ENCODE peak calls at places on chromosomes 7 and 10, in five cellular contexts. D is suprapubic skin, N is bronchial epithelial cell, Q is fibroblast of villous mesenchyme, W is stomach. T is an unnamed sample.

GRCh38 chr10:114674321-114674720 is 16.2 kb upstream of the ABLIM1 start:
- DNase-seq in D (no peak), N (no peak), Q (no peak), W (no peak), T (no peak)

GRCh38 chr10:7408494-7409044 is 2.3 kb downstream of the SFMBT2 start:
- DNase-seq in D (no peak), N (no peak), Q (peak), W (peak), T (peak)

GRCh38 chr10:116771101-116771705 is 28.8 kb upstream of the HSPA12A start:
- DNase-seq in D (peak), N (peak), Q (peak), W (peak), T (peak)

GRCh38 chr10:104766341-104766740 is 125.3 kb downstream of the SORCS3 start:
- DNase-seq in D (no peak), N (peak), Q (no peak), W (no peak), T (peak)

GRCh38 chr10:335151-335800 is 200.0 kb downstream of the ZMYND11 start:
- DNase-seq in D (no peak), N (peak), Q (no peak), W (no peak), T (no peak)

GRCh38 chr10:24344695-24345473 is 135.9 kb downstream of the KIAA1217 start:
- DNase-seq in D (no peak), N (no peak), Q (no peak), W (no peak), T (no peak)

GRCh38 chr7:132756482-132756990 is 180.3 kb upstream of the PLXNA4 start:
- DNase-seq in D (no peak), N (no peak), Q (no peak), W (no peak), T (no peak)

GRCh38 chr10:29649561-29650551 is 15.1 kb upstream of the SVIL start:
- DNase-seq in D (no peak), N (no peak), Q (peak), W (no peak), T (no peak)

GRCh38 chr10:5614081-5614721 is 52.2 kb downstream of the ASB13 start:
- DNase-seq in D (no peak), N (no peak), Q (peak), W (peak), T (peak)

GRCh38 chr10:4397337-4397736 is 428.7 kb upstream of the AKR1E2 start:
- DNase-seq in D (no peak), N (peak), Q (no peak), W (no peak), T (peak)

GRCh38 chr10:947051-947450 is 15.5 kb upstream of the LARP4B start:
- DNase-seq in D (no peak), N (no peak), Q (no peak), W (no peak), T (no peak)

GRCh38 chr10:78432582-78432981 is 398.9 kb downstream of the RPS24 start:
- DNase-seq in D (peak), N (no peak), Q (no peak), W (no peak), T (no peak)
- TF ChIP-seq CTCF in D (no peak), N (no peak), Q (peak), W (no peak), T (no peak)

GRCh38 chr7:125675169-125675568 is 745.5 kb upstream of the POT1 start:
- DNase-seq in D (no peak), N (no peak), Q (no peak), W (no peak), T (no peak)

GRCh38 chr7:125675628-125676027 is 746.0 kb upstream of the POT1 start:
- DNase-seq in D (no peak), N (no peak), Q (no peak), W (no peak), T (no peak)

GRCh38 chr7:125668321-125668993 is 738.8 kb upstream of the POT1 start:
- DNase-seq in D (no peak), N (no peak), Q (no peak), W (no peak), T (no peak)

DNA sequence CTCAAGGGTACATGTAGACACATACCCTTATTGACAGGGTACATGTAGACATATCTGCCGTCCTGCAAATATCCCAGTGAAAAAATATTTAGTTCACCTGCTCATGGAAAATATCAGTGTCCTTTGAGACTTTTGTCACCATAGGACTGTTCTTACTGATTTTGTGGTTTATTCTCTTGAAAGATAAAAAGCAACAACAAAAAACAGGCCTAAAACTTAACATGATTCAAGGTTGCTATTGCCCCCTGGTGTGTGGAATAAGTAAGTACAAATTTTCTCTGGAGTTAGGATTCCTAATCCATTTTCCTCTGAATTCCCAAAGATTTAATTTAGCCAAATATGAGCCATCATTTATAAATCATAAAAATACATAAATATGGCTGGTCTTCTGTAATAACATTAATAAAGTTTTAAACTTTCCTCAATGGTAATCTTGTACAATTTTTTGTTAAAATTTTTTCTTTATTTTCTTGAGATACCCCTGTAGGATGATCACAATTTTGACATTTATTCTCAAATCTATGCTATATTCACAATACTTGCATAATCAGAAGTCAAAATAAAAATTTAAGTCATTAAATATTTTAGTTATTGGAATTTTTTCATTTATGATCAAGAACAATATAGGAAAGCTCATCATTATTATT is 741.4 kb upstream of the POT1 start:
- DNase-seq in D (no peak), N (peak), Q (peak), W (no peak), T (peak)
- TF ChIP-seq CTCF in D (peak), N (peak), Q (peak), W (peak), T (peak)

DNA sequence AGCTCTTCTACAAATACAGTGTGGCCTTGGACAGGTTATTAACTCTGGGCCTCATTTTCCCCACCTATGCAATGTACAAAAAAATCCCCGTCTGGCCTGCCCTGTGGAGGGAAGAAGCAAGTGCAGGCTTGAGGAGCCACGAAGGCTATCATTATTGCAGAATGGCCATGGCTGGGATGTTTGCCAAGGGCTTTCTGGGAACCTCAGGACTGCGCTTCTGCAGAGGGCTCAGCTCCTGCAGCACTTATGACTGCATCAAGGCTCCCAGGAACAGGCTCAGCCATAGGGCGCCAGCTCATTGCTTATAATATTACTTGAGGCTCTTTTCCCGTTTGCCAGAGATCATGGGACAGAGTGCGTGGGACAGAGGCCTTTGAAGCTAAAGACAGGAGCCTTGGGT is 20.5 kb upstream of the C10orf105 start:
- DNase-seq in D (no peak), N (peak), Q (peak), W (no peak), T (peak)
- TF ChIP-seq CTCF in D (no peak), N (no peak), Q (no peak), W (no peak), T (no peak)

GRCh38 chr7:146388928-146389327 is 272.3 kb downstream of the CNTNAP2 start:
- DNase-seq in D (no peak), N (no peak), Q (no peak), W (no peak), T (no peak)

DNA sequence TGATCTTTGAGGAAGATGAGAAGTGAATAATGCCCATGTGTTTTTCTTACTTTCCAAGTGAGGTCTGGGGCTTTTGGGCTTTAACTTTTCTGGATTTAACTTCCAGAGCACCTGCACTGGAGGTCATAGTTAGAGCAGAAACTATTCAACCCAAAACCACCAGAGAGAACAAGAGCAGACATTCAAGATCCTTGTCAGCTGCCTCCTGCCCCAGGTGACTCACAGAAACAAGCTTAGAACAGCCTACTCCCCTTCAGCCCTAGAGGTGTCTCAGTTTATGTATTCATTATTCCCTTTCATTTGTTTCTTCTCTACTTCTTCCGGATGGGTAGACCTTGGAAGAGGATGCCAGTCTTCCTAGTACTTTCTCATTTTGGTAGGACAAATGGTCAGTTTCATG is 270.5 kb downstream of the CNTNAP2 start:
- DNase-seq in D (no peak), N (no peak), Q (no peak), W (no peak), T (no peak)
- TF ChIP-seq CTCF in D (no peak), N (no peak), Q (no peak), W (no peak), T (no peak)

GRCh38 chr10:97207756-97208346 is 22.1 kb upstream of the SLIT1 start:
- DNase-seq in D (no peak), N (no peak), Q (no peak), W (no peak), T (no peak)

GRCh38 chr10:97210576-97210975 is 24.8 kb upstream of the SLIT1 start:
- DNase-seq in D (peak), N (peak), Q (peak), W (peak), T (peak)

GRCh38 chr10:97207131-97207530 is 21.4 kb upstream of the SLIT1 start:
- DNase-seq in D (no peak), N (no peak), Q (no peak), W (no peak), T (no peak)

GRCh38 chr10:97213431-97213830 is 27.7 kb upstream of the SLIT1 start:
- DNase-seq in D (no peak), N (no peak), Q (no peak), W (no peak), T (no peak)

DNA sequence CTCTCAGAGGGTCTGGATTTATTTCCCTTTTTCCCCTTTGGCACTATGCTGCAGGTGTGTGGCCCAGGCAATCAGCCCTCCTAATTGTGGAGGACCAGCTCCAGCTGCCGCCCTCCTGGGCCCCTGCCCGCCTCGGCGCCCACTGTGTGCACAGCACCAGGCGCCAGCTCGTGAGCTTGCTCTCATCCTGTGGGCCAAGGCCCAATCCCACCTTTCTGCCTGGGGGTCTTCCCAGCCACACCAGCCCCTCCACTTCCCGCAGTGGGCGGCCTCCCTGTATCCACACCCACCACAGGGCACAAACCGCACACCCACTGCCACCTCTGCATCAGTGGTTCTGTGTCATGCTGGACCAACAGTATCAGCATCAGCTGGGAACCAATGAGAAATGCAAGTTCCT is 25.5 kb upstream of the SLIT1 start:
- DNase-seq in D (no peak), N (no peak), Q (no peak), W (no peak), T (no peak)
- TF ChIP-seq CTCF in D (no peak), N (no peak), Q (no peak), W (no peak), T (no peak)

GRCh38 chr7:80047856-80048459 is 86.7 kb upstream of the GNAI1 start:
- DNase-seq in D (no peak), N (peak), Q (peak), W (no peak), T (no peak)
- TF ChIP-seq CTCF in D (no peak), N (no peak), Q (peak), W (no peak), T (peak)

GRCh38 chr10:87817873-87818504 is at the start of gene ATAD1:
- DNase-seq in D (peak), N (peak), Q (peak), W (peak), T (peak)
- TF ChIP-seq CTCF in D (peak), N (peak), Q (peak), W (no peak), T (no peak)

GRCh38 chr7:120550494-120551048 is 277.6 kb downstream of the KCND2 start:
- DNase-seq in D (no peak), N (peak), Q (peak), W (no peak), T (no peak)

GRCh38 chr7:120553497-120553896 is 280.5 kb downstream of the KCND2 start:
- DNase-seq in D (no peak), N (no peak), Q (no peak), W (no peak), T (no peak)

GRCh38 chr7:120554960-120555571 is 282.1 kb downstream of the KCND2 start:
- DNase-seq in D (no peak), N (peak), Q (peak), W (no peak), T (peak)
- TF ChIP-seq CTCF in D (peak), N (peak), Q (peak), W (peak), T (peak)